ENCODE peak calls at places on chromosomes 5 and 9, in six cellular contexts. L is neural crest cell, C is progenitor cell of endocrine pancreas, Z is GM06990, G is thyroid gland, Y is foreskin fibroblast. I is an unnamed sample.

GRCh38 chr5:80804332-80804731 is 149.5 kb upstream of the DHFR start:
- DNase-seq in L (no peak), Y (no peak), Z (no peak), C (no peak), G (no peak), I (no peak)

GRCh38 chr5:68215888-68216736 is 556 bp downstream of the PIK3R1 start:
- DNase-seq in L (peak), Z (peak), C (peak), G (peak), Y (no peak), I (no peak)

GRCh38 chr5:170626507-170627150 is 122.8 kb downstream of the KCNIP1 start:
- DNase-seq in G (no peak), Y (no peak), C (no peak), L (no peak), Z (no peak), I (no peak)

GRCh38 chr9:14348241-14349140 is 34.5 kb upstream of the NFIB start:
- DNase-seq in C (no peak), G (peak), Y (no peak), L (peak), Z (no peak), I (no peak)

GRCh38 chr9:22308177-22308576 is 138.4 kb upstream of the DMRTA1 start:
- DNase-seq in C (no peak), G (no peak), Z (no peak), L (no peak), Y (no peak), I (no peak)

GRCh38 chr9:77588319-77588937 is 59.7 kb downstream of the GNA14 start:
- DNase-seq in G (no peak), Z (no peak), C (no peak), Y (peak), L (no peak), I (no peak)

GRCh38 chr5:88474574-88474973 is 205.9 kb upstream of the TMEM161B start:
- DNase-seq in C (no peak), G (no peak), Y (no peak), Z (no peak), L (no peak), I (no peak)

GRCh38 chr9:114288233-114289051 is 34.5 kb upstream of the ORM1 start:
- DNase-seq in L (no peak), Y (peak), Z (no peak), G (no peak), C (no peak), I (no peak)

GRCh38 chr5:177484902-177485549 is 11.6 kb upstream of the DBN1 start:
- DNase-seq in L (no peak), G (no peak), C (no peak), Z (no peak), Y (no peak), I (no peak)

GRCh38 chr5:106854941-106855340 is 815.8 kb downstream of the EFNA5 start:
- DNase-seq in L (no peak), G (no peak), Y (no peak), Z (no peak), C (no peak), I (no peak)

GRCh38 chr5:171308453-171309275 is at the start of gene TLX3:
- DNase-seq in G (no peak), C (no peak), L (no peak), Y (no peak), Z (no peak), I (no peak)

GRCh38 chr9:109320338-109320733 is 523 bp downstream of the EPB41L4B start:
- DNase-seq in C (no peak), G (peak), Z (peak), L (no peak), Y (no peak), I (no peak)

GRCh38 chr5:180494510-180495181 is 467 bp downstream of the CNOT6 start:
- DNase-seq in Y (peak), Z (no peak), C (peak), L (peak), G (peak), I (no peak)
- TF ChIP-seq CTCF in Y (no peak), Z (peak), C (peak), L (peak), G (no peak), I (no peak)

GRCh38 chr5:135989686-135990085 is 34.9 kb upstream of the LECT2 start:
- DNase-seq in L (no peak), Y (no peak), C (no peak), G (no peak), Z (no peak), I (no peak)
- TF ChIP-seq CTCF in L (no peak), Y (no peak), C (no peak), G (no peak), Z (no peak), I (peak)

DNA sequence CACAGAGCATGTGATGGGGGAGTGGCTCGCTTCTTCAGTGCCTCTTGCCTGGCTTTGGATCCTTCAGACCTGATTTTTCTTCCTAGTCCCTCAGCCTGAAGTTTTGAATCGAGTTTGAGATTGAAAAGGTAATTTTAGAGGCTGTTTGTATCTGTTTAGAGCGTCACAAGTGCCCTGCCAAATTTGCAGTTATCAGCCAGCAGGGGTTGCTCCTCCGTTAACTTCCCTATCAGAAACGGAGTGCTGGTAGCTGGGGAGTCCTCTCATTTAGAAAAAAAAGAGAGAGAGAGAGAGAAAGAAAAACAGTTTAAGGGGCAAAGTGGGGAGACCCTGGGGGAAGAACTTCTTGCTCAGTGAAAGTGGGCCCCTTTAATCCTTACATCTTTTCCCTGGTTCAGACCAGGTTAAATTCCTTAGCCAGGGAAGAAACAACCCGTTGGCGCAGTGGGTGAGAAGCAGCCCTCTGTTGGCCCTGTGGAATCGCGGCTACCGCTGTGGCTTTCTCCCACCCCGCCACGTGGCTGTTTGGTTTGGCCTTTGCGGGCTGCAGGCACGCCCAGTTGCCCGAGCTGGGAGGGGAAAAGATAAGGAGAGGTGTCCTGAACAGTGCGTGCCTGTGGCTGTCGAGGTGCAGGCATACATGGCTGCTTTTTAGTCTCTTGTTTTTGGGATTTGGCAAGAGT is 576.7 kb upstream of the ACO1 start:
- DNase-seq in L (no peak), Z (no peak), Y (no peak), C (no peak), G (no peak), I (no peak)
- TF ChIP-seq CTCF in L (peak), Z (peak), Y (no peak), C (no peak), G (no peak), I (peak)

GRCh38 chr5:141635646-141636045 is 1.0 kb downstream of the HDAC3 start:
- DNase-seq in C (no peak), L (no peak), Z (no peak), G (no peak), Y (no peak), I (no peak)
- TF ChIP-seq CTCF in C (no peak), L (no peak), Z (no peak), G (no peak), Y (no peak), I (no peak)